ENCODE peak calls at places on chromosomes 11 and 22, in six cellular contexts. One of them, this sample, is unnamed.

GRCh38 chr11:47330002-47330911 is 22.2 kb downstream of the MYBPC3 start:
- DNase-seq in fibroblast of the aortic adventitia: no peak
- DNase-seq in pancreas: no peak
- DNase-seq in GM23248: peak
- DNase-seq in AG10803: no peak
- DNase-seq in A549: no peak
- DNase-seq in this sample: no peak

GRCh38 chr11:11555228-11555627 is 66.6 kb downstream of the GALNT18 start:
- DNase-seq in fibroblast of the aortic adventitia: peak
- DNase-seq in A549: no peak
- DNase-seq in pancreas: peak
- DNase-seq in GM23248: no peak
- DNase-seq in AG10803: no peak
- DNase-seq in this sample: no peak

GRCh38 chr11:86726118-86726748 is 53.8 kb upstream of the ME3 start:
- DNase-seq in GM23248: peak
- DNase-seq in A549: no peak
- DNase-seq in fibroblast of the aortic adventitia: no peak
- DNase-seq in AG10803: no peak
- DNase-seq in pancreas: no peak
- DNase-seq in this sample: no peak

GRCh38 chr11:12505183-12505582 is 127.8 kb downstream of the PARVA start:
- DNase-seq in A549: no peak
- DNase-seq in AG10803: no peak
- DNase-seq in GM23248: no peak
- DNase-seq in fibroblast of the aortic adventitia: no peak
- DNase-seq in pancreas: no peak
- DNase-seq in this sample: no peak

GRCh38 chr11:11025087-11025486 is 167.2 kb upstream of the ZBED5 start:
- DNase-seq in AG10803: peak
- DNase-seq in pancreas: no peak
- DNase-seq in A549: no peak
- DNase-seq in GM23248: peak
- DNase-seq in fibroblast of the aortic adventitia: peak
- DNase-seq in this sample: no peak

GRCh38 chr22:36884314-36885158 is 23.7 kb downstream of the NCF4 start:
- DNase-seq in fibroblast of the aortic adventitia: peak
- DNase-seq in A549: no peak
- DNase-seq in pancreas: no peak
- DNase-seq in AG10803: peak
- DNase-seq in GM23248: peak
- DNase-seq in this sample: no peak

GRCh38 chr11:110126936-110127335 is 33.7 kb downstream of the ZC3H12C start:
- DNase-seq in fibroblast of the aortic adventitia: no peak
- DNase-seq in A549: no peak
- DNase-seq in GM23248: no peak
- DNase-seq in pancreas: no peak
- DNase-seq in AG10803: no peak
- DNase-seq in this sample: no peak

GRCh38 chr22:49789289-49790141 is 38.2 kb downstream of the BRD1 start:
- DNase-seq in GM23248: peak
- DNase-seq in AG10803: peak
- DNase-seq in fibroblast of the aortic adventitia: peak
- DNase-seq in A549: no peak
- DNase-seq in pancreas: no peak
- DNase-seq in this sample: no peak

GRCh38 chr11:82924522-82925224 is 23.1 kb downstream of the DDIAS start:
- DNase-seq in pancreas: no peak
- DNase-seq in fibroblast of the aortic adventitia: no peak
- DNase-seq in GM23248: no peak
- DNase-seq in AG10803: no peak
- DNase-seq in A549: no peak
- DNase-seq in this sample: no peak

GRCh38 chr22:31490496-31490925 is 869 bp upstream of the EIF4ENIF1 start:
- DNase-seq in A549: peak
- DNase-seq in pancreas: peak
- DNase-seq in fibroblast of the aortic adventitia: peak
- DNase-seq in GM23248: peak
- DNase-seq in AG10803: peak
- DNase-seq in this sample: peak

GRCh38 chr11:27722945-27723344 is 22.7 kb upstream of the BDNF start:
- DNase-seq in A549: no peak
- DNase-seq in pancreas: no peak
- DNase-seq in GM23248: peak
- DNase-seq in AG10803: peak
- DNase-seq in fibroblast of the aortic adventitia: no peak
- DNase-seq in this sample: no peak

GRCh38 chr11:70761094-70761905 is 363.0 kb downstream of the CTTN start:
- DNase-seq in GM23248: no peak
- DNase-seq in A549: no peak
- DNase-seq in AG10803: no peak
- DNase-seq in pancreas: no peak
- DNase-seq in fibroblast of the aortic adventitia: no peak
- DNase-seq in this sample: no peak

GRCh38 chr11:67372232-67372992 is 986 bp downstream of the CLCF1 start:
- DNase-seq in AG10803: no peak
- DNase-seq in pancreas: no peak
- DNase-seq in fibroblast of the aortic adventitia: no peak
- DNase-seq in GM23248: peak
- DNase-seq in A549: no peak
- DNase-seq in this sample: no peak

GRCh38 chr22:35944458-35944857 is 84.2 kb downstream of the RBFOX2 start:
- DNase-seq in AG10803: no peak
- DNase-seq in GM23248: peak
- DNase-seq in fibroblast of the aortic adventitia: no peak
- DNase-seq in pancreas: no peak
- DNase-seq in A549: no peak
- DNase-seq in this sample: no peak

GRCh38 chr11:120173771-120174170 is 35.9 kb upstream of the TRIM29 start:
- DNase-seq in GM23248: no peak
- DNase-seq in pancreas: no peak
- DNase-seq in fibroblast of the aortic adventitia: peak
- DNase-seq in A549: no peak
- DNase-seq in AG10803: no peak
- DNase-seq in this sample: no peak

GRCh38 chr22:39448205-39449054 is 8.4 kb upstream of the MGAT3 start:
- DNase-seq in pancreas: no peak
- DNase-seq in fibroblast of the aortic adventitia: no peak
- DNase-seq in AG10803: no peak
- DNase-seq in A549: no peak
- DNase-seq in GM23248: no peak
- DNase-seq in this sample: peak

GRCh38 chr11:105220175-105220574 is 80.6 kb upstream of the CARD18 start:
- DNase-seq in AG10803: no peak
- DNase-seq in fibroblast of the aortic adventitia: no peak
- DNase-seq in A549: no peak
- DNase-seq in GM23248: no peak
- DNase-seq in pancreas: no peak
- DNase-seq in this sample: no peak

GRCh38 chr22:19167106-19167869 is 11.2 kb downstream of the SLC25A1 start:
- DNase-seq in pancreas: no peak
- DNase-seq in AG10803: no peak
- DNase-seq in GM23248: no peak
- DNase-seq in fibroblast of the aortic adventitia: no peak
- DNase-seq in A549: no peak
- DNase-seq in this sample: no peak

GRCh38 chr11:127670372-127670771 is 669.8 kb upstream of the KIRREL3 start:
- DNase-seq in pancreas: no peak
- DNase-seq in fibroblast of the aortic adventitia: no peak
- DNase-seq in GM23248: no peak
- DNase-seq in AG10803: no peak
- DNase-seq in A549: no peak
- DNase-seq in this sample: no peak

GRCh38 chr11:110870816-110871522 is 158.7 kb upstream of the ARHGAP20 start:
- DNase-seq in GM23248: no peak
- DNase-seq in A549: no peak
- DNase-seq in AG10803: no peak
- DNase-seq in pancreas: no peak
- DNase-seq in fibroblast of the aortic adventitia: no peak
- DNase-seq in this sample: no peak

DNA sequence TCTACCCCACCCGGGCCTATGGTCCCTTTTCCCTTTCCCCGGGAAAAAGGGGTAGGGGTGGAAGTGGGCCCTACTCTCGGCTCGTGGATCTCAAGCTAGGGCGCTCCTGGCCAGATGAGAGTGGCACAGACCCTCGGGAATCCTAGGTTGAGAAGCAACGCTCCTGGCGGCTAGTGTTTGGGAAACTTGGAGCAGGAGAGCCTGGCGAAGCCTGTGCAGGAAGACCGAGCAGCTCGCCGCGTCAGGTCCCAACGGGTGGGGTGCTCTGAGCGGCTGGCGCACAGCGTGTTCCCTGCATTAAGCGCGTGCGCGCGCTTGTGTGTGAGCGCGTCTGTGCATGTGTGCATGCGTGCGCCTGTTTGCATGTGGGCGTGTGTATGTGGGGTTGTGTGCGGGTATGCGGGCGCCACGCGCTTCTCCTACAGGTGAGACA is 7.1 kb upstream of the FLI1 start:
- DNase-seq in A549: no peak
- DNase-seq in pancreas: no peak
- DNase-seq in AG10803: peak
- DNase-seq in fibroblast of the aortic adventitia: peak
- DNase-seq in GM23248: peak
- DNase-seq in this sample: no peak
- H3K4me3 ChIP-seq in A549: no peak
- H3K4me3 ChIP-seq in pancreas: no peak
- H3K4me3 ChIP-seq in AG10803: peak
- H3K4me3 ChIP-seq in fibroblast of the aortic adventitia: peak
- H3K4me3 ChIP-seq in GM23248: peak
- H3K4me3 ChIP-seq in this sample: peak

GRCh38 chr11:3824714-3825472 is 15.9 kb downstream of the RHOG start:
- DNase-seq in A549: peak
- DNase-seq in pancreas: no peak
- DNase-seq in AG10803: no peak
- DNase-seq in fibroblast of the aortic adventitia: peak
- DNase-seq in GM23248: peak
- DNase-seq in this sample: no peak

GRCh38 chr11:3827434-3828186 is 13.1 kb downstream of the RHOG start:
- DNase-seq in fibroblast of the aortic adventitia: no peak
- DNase-seq in pancreas: no peak
- DNase-seq in AG10803: no peak
- DNase-seq in GM23248: no peak
- DNase-seq in A549: no peak
- DNase-seq in this sample: no peak

GRCh38 chr11:3825473-3826154 is 15.1 kb downstream of the RHOG start:
- DNase-seq in GM23248: no peak
- DNase-seq in fibroblast of the aortic adventitia: no peak
- DNase-seq in pancreas: no peak
- DNase-seq in AG10803: no peak
- DNase-seq in A549: no peak
- DNase-seq in this sample: no peak

GRCh38 chr11:3823762-3824506 is 15.6 kb downstream of the PGAP2 start:
- DNase-seq in pancreas: no peak
- DNase-seq in A549: no peak
- DNase-seq in AG10803: no peak
- DNase-seq in GM23248: no peak
- DNase-seq in fibroblast of the aortic adventitia: no peak
- DNase-seq in this sample: no peak

GRCh38 chr11:3826721-3827120 is 14.0 kb downstream of the RHOG start:
- DNase-seq in A549: no peak
- DNase-seq in fibroblast of the aortic adventitia: no peak
- DNase-seq in AG10803: no peak
- DNase-seq in GM23248: no peak
- DNase-seq in pancreas: no peak
- DNase-seq in this sample: no peak
- H3K4me3 ChIP-seq in A549: no peak
- H3K4me3 ChIP-seq in fibroblast of the aortic adventitia: no peak
- H3K4me3 ChIP-seq in AG10803: no peak
- H3K4me3 ChIP-seq in GM23248: no peak
- H3K4me3 ChIP-seq in pancreas: no peak
- H3K4me3 ChIP-seq in this sample: no peak

GRCh38 chr11:60951909-60952741 is at the start of gene SLC15A3:
- DNase-seq in A549: no peak
- DNase-seq in pancreas: no peak
- DNase-seq in fibroblast of the aortic adventitia: peak
- DNase-seq in GM23248: peak
- DNase-seq in AG10803: peak
- DNase-seq in this sample: no peak
- H3K4me3 ChIP-seq in A549: no peak
- H3K4me3 ChIP-seq in pancreas: no peak
- H3K4me3 ChIP-seq in fibroblast of the aortic adventitia: peak
- H3K4me3 ChIP-seq in GM23248: peak
- H3K4me3 ChIP-seq in AG10803: peak
- H3K4me3 ChIP-seq in this sample: peak

GRCh38 chr11:43842021-43842420 is 38.6 kb upstream of the ALKBH3 start:
- DNase-seq in AG10803: no peak
- DNase-seq in A549: no peak
- DNase-seq in GM23248: no peak
- DNase-seq in pancreas: no peak
- DNase-seq in fibroblast of the aortic adventitia: no peak
- DNase-seq in this sample: no peak

GRCh38 chr11:43845816-43846215 is 34.8 kb upstream of the ALKBH3 start:
- DNase-seq in AG10803: peak
- DNase-seq in GM23248: peak
- DNase-seq in A549: no peak
- DNase-seq in pancreas: no peak
- DNase-seq in fibroblast of the aortic adventitia: no peak
- DNase-seq in this sample: no peak
- H3K4me3 ChIP-seq in AG10803: no peak
- H3K4me3 ChIP-seq in GM23248: no peak
- H3K4me3 ChIP-seq in A549: no peak
- H3K4me3 ChIP-seq in pancreas: no peak
- H3K4me3 ChIP-seq in fibroblast of the aortic adventitia: no peak
- H3K4me3 ChIP-seq in this sample: no peak

GRCh38 chr11:63226488-63227114 is 16.8 kb downstream of the SLC22A25 start:
- DNase-seq in AG10803: no peak
- DNase-seq in fibroblast of the aortic adventitia: no peak
- DNase-seq in pancreas: no peak
- DNase-seq in A549: no peak
- DNase-seq in GM23248: no peak
- DNase-seq in this sample: no peak

GRCh38 chr11:63227521-63228107 is 15.8 kb downstream of the SLC22A25 start:
- DNase-seq in AG10803: no peak
- DNase-seq in GM23248: peak
- DNase-seq in pancreas: no peak
- DNase-seq in fibroblast of the aortic adventitia: no peak
- DNase-seq in A549: no peak
- DNase-seq in this sample: no peak

DNA sequence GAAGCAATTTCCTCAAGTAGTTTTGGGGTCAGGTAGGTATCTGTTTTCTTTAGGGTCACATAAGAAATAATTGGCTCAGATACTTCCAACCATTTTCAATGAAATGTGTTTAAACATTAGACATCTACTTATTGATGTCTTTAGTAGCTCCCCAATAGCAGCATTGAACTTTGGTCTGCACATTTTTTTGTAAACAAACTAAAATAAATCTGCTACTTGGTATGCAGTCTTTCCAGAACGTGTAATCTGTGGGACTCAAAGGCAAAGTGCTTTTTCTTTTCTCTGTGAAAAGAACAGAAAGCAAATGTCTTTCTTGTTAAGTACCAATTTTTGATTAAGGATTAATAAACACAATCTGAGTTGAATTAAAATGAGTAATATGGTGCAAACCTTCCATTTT is 13.6 kb downstream of the SLC22A25 start:
- DNase-seq in A549: no peak
- DNase-seq in fibroblast of the aortic adventitia: no peak
- DNase-seq in pancreas: no peak
- DNase-seq in GM23248: no peak
- DNase-seq in AG10803: no peak
- DNase-seq in this sample: no peak
- H3K4me3 ChIP-seq in A549: no peak
- H3K4me3 ChIP-seq in fibroblast of the aortic adventitia: no peak
- H3K4me3 ChIP-seq in pancreas: no peak
- H3K4me3 ChIP-seq in GM23248: no peak
- H3K4me3 ChIP-seq in AG10803: no peak
- H3K4me3 ChIP-seq in this sample: no peak